ENCODE peak calls at places on chromosomes 16 and 17, in four cellular contexts. V, L, E and M are unnamed samples.

GRCh38 chr17:69606142-69606800 is 191.8 kb downstream of the MAP2K6 start:
- DNase-seq in V (no peak), L (no peak), E (no peak), M (no peak)

GRCh38 chr16:273547-274421 is 2.0 kb downstream of the RGS11 start:
- DNase-seq in V (peak), L (peak), E (no peak), M (peak)

GRCh38 chr16:66899945-66900688 is 18.6 kb downstream of the CDH16 start:
- DNase-seq in V (peak), L (peak), E (no peak), M (no peak)

GRCh38 chr17:260944-261343 is 79.5 kb upstream of the DOC2B start:
- DNase-seq in V (no peak), L (no peak), E (no peak), M (no peak)

GRCh38 chr16:85475233-85475632 is 137.9 kb upstream of the GSE1 start:
- DNase-seq in V (no peak), L (no peak), E (no peak), M (no peak)

GRCh38 chr16:17404903-17405691 is 65.7 kb downstream of the XYLT1 start:
- DNase-seq in V (no peak), L (peak), E (peak), M (no peak)

GRCh38 chr17:951388-952132 is 28.0 kb downstream of the NXN start:
- DNase-seq in V (no peak), L (peak), E (no peak), M (no peak)

GRCh38 chr17:40612510-40613244 is 34.9 kb downstream of the SMARCE1 start:
- DNase-seq in V (no peak), L (no peak), E (no peak), M (no peak)

GRCh38 chr16:66572356-66572755 is 6.1 kb downstream of the CMTM1 start:
- DNase-seq in V (no peak), L (no peak), E (no peak), M (no peak)

GRCh38 chr17:31274252-31274651 is 22.8 kb downstream of the OMG start:
- DNase-seq in V (no peak), L (no peak), E (no peak), M (no peak)

GRCh38 chr16:87506423-87507350 is 13.9 kb upstream of the ZCCHC14 start:
- DNase-seq in V (no peak), L (no peak), E (no peak), M (no peak)

GRCh38 chr17:3788200-3788599 is 12.8 kb downstream of the ITGAE start:
- DNase-seq in V (no peak), L (no peak), E (no peak), M (peak)

GRCh38 chr16:22360963-22361659 is 13.3 kb downstream of the CDR2 start:
- DNase-seq in V (no peak), L (no peak), E (no peak), M (peak)

DNA sequence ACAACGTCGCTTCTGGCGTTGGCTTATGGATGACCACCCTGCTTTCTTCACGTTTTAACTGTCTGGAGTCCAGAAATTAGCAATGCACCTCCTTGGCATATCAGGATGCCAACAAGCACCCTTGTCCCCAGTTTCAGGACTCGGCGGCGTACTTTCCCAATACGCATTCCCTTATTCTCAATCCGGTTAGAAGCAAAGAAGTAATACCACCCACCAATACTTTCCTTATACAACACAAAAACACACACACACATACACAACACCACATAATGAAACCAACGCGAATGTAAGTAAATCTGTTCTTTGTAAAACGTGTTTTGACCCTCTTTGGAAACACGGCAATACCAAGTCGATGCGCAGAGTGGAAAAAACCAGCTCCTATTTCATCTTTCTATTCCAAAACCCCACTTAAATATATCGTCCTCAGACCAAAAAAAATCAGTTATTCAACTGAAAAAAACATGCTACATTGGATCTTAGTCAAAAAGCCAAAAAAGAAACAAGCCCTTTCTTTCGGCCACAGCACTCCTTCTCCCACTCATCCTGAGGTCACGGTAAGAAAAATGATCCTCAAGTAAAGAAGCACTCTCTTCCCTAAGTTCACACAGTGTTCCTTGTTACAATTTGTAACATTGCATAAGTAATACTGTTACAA is 31.1 kb upstream of the ARL4D start:
- DNase-seq in V (no peak), L (no peak), E (no peak), M (peak)
- TF ChIP-seq CTCF in V (no peak), L (no peak), E (no peak), M (no peak)

DNA sequence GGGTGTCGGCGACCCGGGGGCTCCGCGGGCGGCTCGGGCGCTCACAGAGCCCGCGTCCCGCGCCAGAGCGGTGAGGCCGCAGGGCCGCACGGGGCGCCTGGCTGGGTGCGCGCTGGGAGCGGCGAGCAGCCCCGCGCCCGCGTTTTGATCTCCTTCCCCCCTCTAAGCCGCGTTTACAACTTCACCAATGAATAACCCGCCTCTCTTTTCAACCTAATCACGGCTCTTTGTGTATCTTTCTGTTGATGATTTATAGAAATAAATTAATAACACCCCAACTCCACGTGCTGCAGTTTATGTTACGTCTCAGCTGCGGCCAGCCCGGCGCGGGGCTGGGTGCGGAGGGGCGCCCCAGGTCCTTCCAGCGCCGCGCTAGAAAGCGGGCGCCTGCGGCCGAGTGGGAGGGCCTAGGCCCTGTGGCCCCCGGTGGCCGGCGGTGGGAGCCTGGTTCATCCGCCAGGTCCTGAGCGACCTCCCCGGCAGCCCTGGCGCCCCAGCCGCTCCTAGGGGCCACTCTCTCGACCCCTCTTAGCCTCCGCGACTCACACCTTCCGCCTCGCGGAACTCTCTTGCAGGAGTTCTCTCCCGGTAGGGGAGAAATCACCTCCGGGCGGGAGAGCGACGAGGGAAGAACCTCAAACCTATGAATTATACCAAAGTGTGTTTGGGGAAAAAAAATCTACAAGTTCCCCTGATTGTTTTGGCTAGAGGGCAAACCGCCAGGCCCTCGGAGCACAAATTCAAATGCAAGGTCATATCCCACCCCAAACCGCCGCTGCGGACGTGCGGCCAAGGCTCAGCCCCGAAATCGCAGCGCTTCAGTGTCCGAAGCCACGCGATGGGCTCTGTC is 1.9 kb downstream of the HNF1B start:
- DNase-seq in V (peak), L (peak), E (no peak), M (no peak)
- H3K4me3 ChIP-seq in V (peak), L (peak), E (peak), M (peak)

DNA sequence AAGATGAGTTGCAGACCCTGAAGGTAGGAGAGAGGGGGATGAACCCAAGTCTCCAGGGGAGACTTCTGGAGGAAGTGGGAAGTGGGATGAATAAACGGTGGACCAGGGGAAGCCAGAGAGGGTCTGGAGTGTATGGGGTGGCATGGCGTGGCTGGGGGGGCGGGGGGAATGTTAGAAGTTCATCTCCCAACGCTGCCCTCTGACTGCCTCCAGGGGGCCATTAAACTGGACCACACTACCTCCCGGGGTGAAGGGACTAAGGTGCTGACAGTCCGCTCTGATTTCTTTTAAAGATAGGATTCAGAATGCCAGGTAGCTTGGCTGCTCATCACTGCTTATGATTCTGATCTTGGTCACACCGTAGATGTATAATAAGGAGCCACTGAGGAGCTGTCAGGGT is 21.2 kb downstream of the ST3GAL2 start:
- DNase-seq in V (no peak), L (no peak), E (no peak), M (no peak)
- TF ChIP-seq CTCF in V (no peak), L (no peak), E (no peak), M (no peak)

DNA sequence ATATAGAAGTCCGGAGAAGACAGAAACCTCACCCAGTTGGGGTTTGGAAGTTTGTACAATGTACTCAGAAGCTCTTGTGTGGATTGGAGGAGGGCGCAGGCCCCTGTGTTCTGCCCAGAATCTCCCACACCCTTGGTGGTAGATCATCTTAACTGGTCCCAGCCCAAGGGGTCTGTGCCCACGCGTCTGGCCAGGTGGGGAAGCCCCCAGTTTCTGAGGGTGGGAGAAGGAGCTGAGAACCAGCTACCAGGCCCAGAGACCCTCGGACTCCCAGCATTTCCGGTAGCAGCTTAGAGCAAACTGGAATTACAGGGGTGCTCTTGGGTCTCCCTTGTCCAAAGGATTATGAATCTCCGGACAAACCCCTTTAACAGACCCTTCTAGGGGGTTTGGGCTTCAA is 2.3 kb upstream of the PPP1R9B start:
- DNase-seq in V (no peak), L (no peak), E (no peak), M (no peak)
- H3K4me3 ChIP-seq in V (peak), L (no peak), E (no peak), M (no peak)

GRCh38 chr17:74960739-74961342 is 11.7 kb downstream of the HID1 start:
- DNase-seq in V (peak), L (peak), E (no peak), M (peak)
- TF ChIP-seq CTCF in V (no peak), L (peak), E (no peak), M (peak)

DNA sequence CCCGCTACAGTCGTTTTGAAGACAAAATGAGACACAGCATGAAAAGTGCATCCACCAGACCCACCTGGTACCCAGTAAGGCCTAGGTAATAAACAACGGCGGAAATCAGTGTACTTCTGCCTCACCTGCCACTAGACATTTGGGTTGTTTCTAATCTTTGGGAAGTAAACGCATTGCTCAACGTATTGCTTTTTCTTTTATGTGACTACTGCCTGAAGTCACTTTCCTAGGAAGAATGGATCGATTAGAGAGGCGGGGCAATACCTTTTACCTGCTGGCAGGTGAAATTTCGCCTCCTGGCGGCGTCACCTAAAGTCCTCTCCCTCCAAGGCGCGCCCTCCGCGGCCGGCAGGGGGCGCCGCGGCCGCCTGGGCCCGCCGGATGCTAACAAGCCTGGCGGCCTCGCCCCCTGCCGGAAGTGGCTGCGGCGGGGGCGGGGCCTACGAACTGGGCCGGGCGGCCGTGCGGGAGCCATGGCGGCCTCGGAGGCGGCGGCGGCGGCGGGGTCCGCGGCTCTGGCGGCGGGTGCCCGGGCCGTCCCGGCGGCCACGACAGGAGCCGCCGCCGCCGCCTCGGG is at the start of gene ATMIN:
- DNase-seq in V (peak), L (peak), E (no peak), M (peak)
- H3K4me3 ChIP-seq in V (peak), L (peak), E (peak), M (peak)

DNA sequence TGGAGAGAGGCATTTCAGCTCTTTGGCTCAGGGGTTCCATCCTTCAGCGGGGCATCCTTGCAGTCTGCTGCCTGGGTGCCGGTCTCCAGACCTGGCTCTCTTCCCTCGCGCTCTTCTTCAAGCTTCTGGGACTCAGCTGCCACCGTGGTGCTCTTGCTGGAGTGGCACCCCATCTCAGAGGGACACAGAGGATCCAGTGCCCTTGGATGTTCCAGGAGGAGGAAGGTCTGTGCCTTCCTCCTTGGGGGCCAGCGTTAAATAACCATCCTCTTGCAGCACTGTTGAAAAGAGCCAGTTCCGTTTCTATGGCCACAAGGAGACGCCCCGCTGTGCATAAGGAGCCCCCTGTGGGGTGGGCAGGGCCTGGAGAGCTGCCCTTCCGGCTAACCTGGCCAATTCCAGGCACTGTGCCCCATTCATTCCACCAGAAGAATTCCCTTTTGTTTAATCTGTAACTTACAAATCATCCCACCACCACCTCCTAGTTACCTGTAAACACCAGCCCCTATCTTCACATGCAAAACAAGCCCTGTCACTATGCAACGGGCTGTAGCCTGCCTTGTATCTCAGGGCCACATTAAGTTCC is 8.6 kb downstream of the CHD9NB start:
- DNase-seq in V (no peak), L (peak), E (no peak), M (no peak)
- TF ChIP-seq CTCF in V (no peak), L (no peak), E (no peak), M (no peak)

DNA sequence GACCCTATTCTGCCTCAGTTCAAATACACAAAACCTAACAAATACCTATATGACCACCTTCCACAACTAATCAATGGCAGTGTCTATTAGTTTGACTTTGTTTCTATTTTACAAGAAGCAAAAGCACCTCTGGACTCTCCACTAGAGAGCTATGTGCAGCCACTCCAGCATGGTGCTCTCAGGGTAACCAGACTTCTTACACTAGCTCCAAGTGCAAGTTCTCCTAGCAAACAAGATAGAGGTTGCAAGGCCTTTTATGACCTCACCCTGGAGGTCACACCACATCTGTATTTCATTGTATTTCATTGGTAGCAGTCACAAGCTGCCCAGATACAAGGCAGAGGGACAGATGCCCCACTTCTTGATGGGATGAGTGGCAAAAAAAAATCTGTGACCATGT is 8.3 kb upstream of the ZNF263 start:
- DNase-seq in V (no peak), L (no peak), E (no peak), M (no peak)
- H3K4me3 ChIP-seq in V (no peak), L (no peak), E (no peak), M (no peak)